ENCODE peak calls at places on chromosomes 16 and 17, in six cellular contexts. H is AG10803, T is AG09309, C is ovary, G is cardiac fibroblast, W is choroid plexus epithelial cell. I is an unnamed sample.

GRCh38 chr16:1825864-1826690 is 548 bp downstream of the HAGH start:
- DNase-seq in H (peak; percentile 13), T (no peak), C (no peak), G (peak; percentile 8), W (no peak), I (no peak)

GRCh38 chr17:9138161-9138717 is 116.9 kb downstream of the NTN1 start:
- DNase-seq in H (peak; percentile 50), T (no peak), C (no peak), G (no peak), W (no peak), I (no peak)

GRCh38 chr17:61382796-61383688 is 16.6 kb upstream of the TBX2 start:
- DNase-seq in H (no peak), T (no peak), C (no peak), G (no peak), W (no peak), I (no peak)

GRCh38 chr17:19729900-19730299 is 13.5 kb upstream of the SLC47A2 start:
- DNase-seq in H (no peak), T (no peak), C (no peak), G (no peak), W (no peak), I (no peak)

GRCh38 chr17:81702934-81703746 is at the start of gene MRPL12:
- DNase-seq in H (peak; percentile 89), T (peak; percentile 45), C (peak; percentile 92), G (peak; percentile 94), W (peak; percentile 93), I (peak; percentile 33)

GRCh38 chr17:81481011-81481799 is 31.4 kb downstream of the ACTG1 start:
- DNase-seq in H (peak; percentile 45), T (no peak), C (peak; percentile 76), G (peak; percentile 79), W (peak; percentile 65), I (no peak)

GRCh38 chr16:62038225-62038624 is 2.0 kb upstream of the CDH8 start:
- DNase-seq in H (no peak), T (no peak), C (no peak), G (no peak), W (no peak), I (no peak)

GRCh38 chr17:41547921-41548843 is 20.1 kb upstream of the KRT19 start:
- DNase-seq in H (peak; percentile 98), T (peak; percentile 96), C (peak; percentile 81), G (peak; percentile 97), W (peak; percentile 90), I (peak; percentile 95)

GRCh38 chr17:44916059-44916780 is 920 bp upstream of the GFAP start:
- DNase-seq in H (peak; percentile 55), T (no peak), C (no peak), G (peak; percentile 31), W (no peak), I (no peak)

GRCh38 chr16:80298676-80299075 is 242.1 kb upstream of the DYNLRB2 start:
- DNase-seq in H (no peak), T (no peak), C (no peak), G (no peak), W (no peak), I (no peak)

GRCh38 chr16:1390239-1390638 is 24.3 kb downstream of the UNKL start:
- DNase-seq in H (no peak), T (no peak), C (no peak), G (no peak), W (no peak), I (no peak)

GRCh38 chr17:2347805-2348685 is 10.7 kb downstream of the SGSM2 start:
- DNase-seq in H (peak; percentile 89), T (peak; percentile 82), C (no peak), G (peak; percentile 75), W (peak; percentile 84), I (peak; percentile 78)

GRCh38 chr17:27540300-27541105 is 84.3 kb downstream of the KSR1 start:
- DNase-seq in H (peak; percentile 99), T (peak; percentile 91), C (peak; percentile 97), G (peak; percentile 99), W (peak; percentile 100), I (peak; percentile 99)

GRCh38 chr17:82202981-82203380 is 9.7 kb downstream of the CCDC57 start:
- DNase-seq in H (no peak), T (no peak), C (no peak), G (no peak), W (no peak), I (no peak)

GRCh38 chr17:44397479-44398440 is 8.3 kb upstream of the ITGA2B start:
- DNase-seq in H (no peak), T (no peak), C (no peak), G (no peak), W (peak; percentile 29), I (no peak)

GRCh38 chr17:57853695-57854094 is 3.9 kb upstream of the MRPS23 start:
- DNase-seq in H (no peak), T (no peak), C (peak; percentile 43), G (no peak), W (no peak), I (no peak)

GRCh38 chr17:73020110-73020509 is 72.4 kb downstream of the SLC39A11 start:
- DNase-seq in H (no peak), T (no peak), C (no peak), G (no peak), W (no peak), I (no peak)

GRCh38 chr16:66175058-66175457 is 191.4 kb upstream of the CDH5 start:
- DNase-seq in H (no peak), T (no peak), C (no peak), G (no peak), W (no peak), I (no peak)

GRCh38 chr16:66168777-66169176 is 197.7 kb upstream of the CDH5 start:
- DNase-seq in H (no peak), T (no peak), C (no peak), G (no peak), W (no peak), I (no peak)

GRCh38 chr16:66169817-66170216 is 196.7 kb upstream of the CDH5 start:
- DNase-seq in H (no peak), T (no peak), C (no peak), G (no peak), W (no peak), I (no peak)

GRCh38 chr16:66170989-66171388 is 195.5 kb upstream of the CDH5 start:
- DNase-seq in H (no peak), T (no peak), C (no peak), G (no peak), W (no peak), I (no peak)

GRCh38 chr16:66171578-66171977 is 194.9 kb upstream of the CDH5 start:
- DNase-seq in H (no peak), T (no peak), C (no peak), G (no peak), W (no peak), I (no peak)
- H3K4me3 ChIP-seq in H (no peak overlapping the region), T (no peak overlapping the region), C (no peak overlapping the region), G (no peak overlapping the region), W (no peak overlapping the region), I (no peak overlapping the region)

GRCh38 chr16:287298-287811 is 4.4 kb downstream of the PDIA2 start:
- DNase-seq in H (no peak), T (no peak), C (no peak), G (no peak), W (no peak), I (no peak)
- TF ChIP-seq CTCF in H (no peak), T (no peak), C (no peak), G (no peak), W (peak; percentile 24), I (no peak)

DNA sequence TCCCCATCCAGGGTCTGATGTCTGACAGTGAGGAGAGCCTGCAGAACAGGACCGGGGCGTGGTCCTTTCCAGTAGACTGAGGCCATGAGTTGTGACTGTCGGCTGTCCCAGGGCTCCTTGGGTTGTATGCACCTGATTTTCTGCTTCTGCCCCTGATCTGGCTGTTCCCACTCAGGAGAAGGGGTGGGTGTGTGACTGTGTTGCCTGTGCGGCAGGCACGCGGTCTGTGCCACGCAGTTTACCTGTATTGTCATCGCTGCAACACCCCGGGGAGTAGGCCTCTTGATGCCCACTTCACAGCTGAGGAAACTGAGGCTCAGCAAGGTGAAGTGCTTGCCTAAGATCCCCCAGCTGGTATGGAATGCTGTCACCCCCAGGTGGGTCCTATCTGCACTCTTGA is 1.4 kb downstream of the CRISPLD2 start:
- DNase-seq in H (no peak), T (no peak), C (no peak), G (no peak), W (no peak), I (no peak)
- H3K4me3 ChIP-seq in H (peak overlapping the region; percentile 64), T (no peak overlapping the region), C (peak overlapping the region; percentile 65), G (peak overlapping the region; percentile 53), W (peak overlapping the region; percentile 68), I (peak overlapping the region; percentile 72)

GRCh38 chr16:81313731-81314602 is 795 bp upstream of the GAN start:
- DNase-seq in H (peak; percentile 53), T (no peak), C (no peak), G (peak; percentile 12), W (no peak), I (peak; percentile 21)

GRCh38 chr16:81318711-81319110 is 3.9 kb downstream of the GAN start:
- DNase-seq in H (no peak), T (no peak), C (no peak), G (no peak), W (no peak), I (no peak)

GRCh38 chr16:81314603-81315270 is at the start of gene GAN:
- DNase-seq in H (peak; percentile 95), T (peak; percentile 78), C (peak; percentile 94), G (peak; percentile 97), W (peak; percentile 98), I (peak; percentile 68)

GRCh38 chr16:81316176-81316496 is 1.4 kb downstream of the GAN start:
- DNase-seq in H (no peak), T (no peak), C (no peak), G (no peak), W (no peak), I (no peak)

GRCh38 chr16:81315271-81316175 is 761 bp downstream of the GAN start:
- DNase-seq in H (peak; percentile 58), T (no peak), C (peak; percentile 52), G (peak; percentile 69), W (peak; percentile 59), I (no peak)
- TF ChIP-seq CTCF in H (peak; percentile 11), T (no peak), C (no peak), G (no peak), W (peak; percentile 9), I (peak; percentile 18)

GRCh38 chr16:56193951-56194726 is 2.9 kb downstream of the GNAO1 start:
- DNase-seq in H (peak; percentile 32), T (no peak), C (peak; percentile 79), G (peak; percentile 62), W (peak; percentile 74), I (no peak)
- H3K4me3 ChIP-seq in H (no peak overlapping the region), T (no peak overlapping the region), C (peak overlapping the region; percentile 22), G (no peak overlapping the region), W (no peak overlapping the region), I (no peak overlapping the region)

DNA sequence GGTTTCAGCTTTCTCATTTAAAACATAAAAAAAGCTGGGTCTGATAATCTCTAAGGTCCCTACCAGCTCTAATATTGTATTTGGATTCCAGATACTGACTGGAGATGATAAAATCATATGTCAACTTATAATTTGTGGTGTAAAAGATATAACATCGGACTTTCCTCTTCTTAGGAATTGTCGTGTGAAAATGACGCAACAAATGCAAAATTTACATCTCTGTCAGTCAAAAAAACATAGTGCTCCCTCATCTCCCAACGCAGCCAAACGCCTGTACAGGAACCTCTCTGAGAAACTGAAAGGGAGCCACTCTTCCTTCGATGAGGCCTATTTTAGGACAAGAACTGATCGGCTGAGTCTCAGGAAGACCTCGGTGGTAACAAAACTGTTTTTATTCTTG is 197.3 kb downstream of the ANKFN1 start:
- DNase-seq in H (no peak), T (no peak), C (no peak), G (no peak), W (no peak), I (no peak)
- TF ChIP-seq CTCF in H (no peak), T (no peak), C (no peak), G (no peak), W (no peak), I (no peak)

I was measured in AG04449.